ENCODE peak calls at places on chromosomes 1 and 21, in seven cellular contexts. K is left ventricle myocardium inferior; F is tibial nerve; Y is GM12865; S is K562; V is CD4-positive, CD25-positive, alpha-beta regulatory T cell; O is CD8-positive, alpha-beta T cell. E is an unnamed sample.

GRCh38 chr1:226397955-226398636 is 9.8 kb downstream of the PARP1 start:
- DNase-seq in K (no peak), F (no peak), Y (no peak), S (no peak), V (no peak), O (no peak), E (no peak)

GRCh38 chr1:30048905-30049304 is 674.5 kb downstream of the MATN1 start:
- DNase-seq in K (no peak), F (no peak), Y (no peak), S (no peak), V (no peak), O (no peak), E (no peak)

GRCh38 chr1:3923378-3924185 is 23.5 kb upstream of the C1orf174 start:
- DNase-seq in K (no peak), F (no peak), Y (no peak), S (no peak), V (no peak), O (no peak), E (no peak)

GRCh38 chr1:242391896-242392295 is 132.6 kb downstream of the PLD5 start:
- DNase-seq in K (no peak), F (no peak), Y (no peak), S (no peak), V (no peak), O (no peak), E (no peak)

GRCh38 chr1:22315315-22316078 is 136.2 kb upstream of the ZBTB40 start:
- DNase-seq in K (no peak), F (no peak), Y (no peak), S (no peak), V (no peak), O (peak), E (no peak)

GRCh38 chr1:197811769-197812168 is 36.5 kb upstream of the DENND1B start:
- DNase-seq in K (no peak), F (no peak), Y (no peak), S (no peak), V (no peak), O (no peak), E (no peak)

GRCh38 chr1:97108200-97108599 is 386.6 kb downstream of the PTBP2 start:
- DNase-seq in K (no peak), F (no peak), Y (no peak), S (no peak), V (no peak), O (no peak), E (no peak)

GRCh38 chr1:30807318-30808066 is 49.9 kb upstream of the LAPTM5 start:
- DNase-seq in K (peak), F (no peak), Y (no peak), S (no peak), V (no peak), O (no peak), E (no peak)

GRCh38 chr1:226549937-226550670 is 1.5 kb downstream of the STUM start:
- DNase-seq in K (peak), F (no peak), Y (peak), S (peak), V (peak), O (peak), E (peak)

DNA sequence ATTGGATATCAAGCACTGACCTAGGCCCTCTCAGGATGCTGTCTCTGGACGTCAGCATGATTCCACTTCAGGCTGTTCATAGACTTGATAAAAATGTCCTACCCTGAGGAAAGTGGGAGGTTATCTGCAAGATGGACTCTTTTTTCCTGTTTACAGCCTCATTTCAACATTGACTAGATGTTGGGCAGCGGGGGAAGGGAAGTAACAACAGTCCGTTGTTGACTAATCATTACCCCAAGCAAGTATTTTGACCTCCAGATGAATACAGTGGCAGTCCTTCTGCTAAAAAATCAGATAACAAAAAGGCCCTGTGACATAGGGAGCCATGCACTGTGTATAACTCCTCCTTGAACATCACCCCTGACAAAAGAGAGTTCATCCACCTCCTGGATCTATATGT is 5.2 kb downstream of the NPL start:
- DNase-seq in K (no peak), F (no peak), Y (no peak), S (peak), V (no peak), O (no peak), E (no peak)
- H3K4me3 ChIP-seq in K (no peak), F (no peak), Y (no peak), S (no peak), V (no peak), O (no peak), E (no peak)

GRCh38 chr1:201740086-201740541 is 88.8 kb upstream of the IPO9 start:
- DNase-seq in K (no peak), F (no peak), Y (no peak), S (no peak), V (no peak), O (no peak), E (no peak)
- H3K4me3 ChIP-seq in K (peak), F (peak), Y (no peak), S (no peak), V (peak), O (peak), E (no peak)

DNA sequence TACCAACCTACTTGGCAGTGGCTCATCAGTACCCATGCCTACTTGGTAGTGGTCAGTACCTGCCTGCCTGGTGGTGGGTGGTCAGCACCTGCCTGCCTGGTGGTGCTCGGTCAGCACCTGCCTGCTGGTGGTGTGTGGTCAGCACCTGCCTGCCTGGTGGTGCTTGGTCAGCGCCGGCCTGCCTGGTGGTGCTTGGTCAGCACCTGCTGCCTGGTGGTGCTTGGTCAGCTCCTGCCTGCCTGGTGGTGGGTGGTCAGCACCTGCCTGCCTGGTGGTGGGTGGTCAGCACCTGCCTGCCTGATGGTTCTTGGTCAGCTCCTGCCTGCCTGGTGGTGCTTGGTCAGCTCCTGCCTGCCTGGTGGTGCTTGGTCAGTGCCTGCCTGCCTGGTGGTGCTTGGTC is 329.6 kb downstream of the RRAGC start:
- DNase-seq in K (no peak), F (no peak), Y (no peak), S (no peak), V (no peak), O (no peak), E (no peak)
- H3K4me3 ChIP-seq in K (no peak), F (no peak), Y (no peak), S (no peak), V (no peak), O (no peak), E (no peak)

GRCh38 chr21:44461438-44462089 is 6.3 kb downstream of the LRRC3 start:
- DNase-seq in K (no peak), F (no peak), Y (no peak), S (peak), V (no peak), O (no peak), E (no peak)
- H3K4me3 ChIP-seq in K (no peak), F (no peak), Y (no peak), S (no peak), V (no peak), O (no peak), E (no peak)

GRCh38 chr1:66932291-66932690 is 7.5 kb downstream of the MIER1 start:
- DNase-seq in K (no peak), F (no peak), Y (no peak), S (no peak), V (no peak), O (no peak), E (no peak)
- H3K4me3 ChIP-seq in K (no peak), F (no peak), Y (peak), S (peak), V (peak), O (peak), E (peak)

GRCh38 chr21:42536601-42537000 is 22.9 kb downstream of the SLC37A1 start:
- DNase-seq in K (no peak), F (no peak), Y (no peak), S (no peak), V (no peak), O (no peak), E (no peak)
- H3K4me3 ChIP-seq in K (no peak), F (no peak), Y (no peak), S (no peak), V (no peak), O (no peak), E (no peak)

DNA sequence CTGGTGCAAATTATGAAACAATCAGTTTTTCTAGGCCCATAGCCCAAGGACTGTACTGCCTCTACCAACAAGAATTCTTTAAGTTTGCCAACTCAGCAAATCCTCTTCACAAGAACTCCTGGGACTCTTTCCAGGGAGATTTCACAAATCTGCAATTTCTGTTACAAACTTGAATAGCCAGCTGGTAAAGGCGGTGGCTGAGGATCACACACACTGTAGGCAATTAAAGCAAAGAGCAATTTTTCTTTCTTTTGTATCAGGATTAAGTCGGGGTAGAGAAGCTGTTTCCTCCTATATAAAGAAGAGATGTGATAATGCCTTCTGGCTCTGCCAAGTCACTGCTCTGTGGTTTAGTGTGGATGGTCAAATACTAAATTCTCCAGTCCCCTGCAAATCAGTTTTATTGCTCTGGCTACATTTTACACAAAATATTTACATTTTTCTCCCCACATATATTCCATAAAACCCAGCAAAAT is 1.7 kb downstream of the ALDH9A1 start:
- DNase-seq in K (no peak), F (peak), Y (no peak), S (no peak), V (no peak), O (no peak), E (peak)
- H3K4me3 ChIP-seq in K (peak), F (peak), Y (peak), S (peak), V (peak), O (peak), E (peak)

DNA sequence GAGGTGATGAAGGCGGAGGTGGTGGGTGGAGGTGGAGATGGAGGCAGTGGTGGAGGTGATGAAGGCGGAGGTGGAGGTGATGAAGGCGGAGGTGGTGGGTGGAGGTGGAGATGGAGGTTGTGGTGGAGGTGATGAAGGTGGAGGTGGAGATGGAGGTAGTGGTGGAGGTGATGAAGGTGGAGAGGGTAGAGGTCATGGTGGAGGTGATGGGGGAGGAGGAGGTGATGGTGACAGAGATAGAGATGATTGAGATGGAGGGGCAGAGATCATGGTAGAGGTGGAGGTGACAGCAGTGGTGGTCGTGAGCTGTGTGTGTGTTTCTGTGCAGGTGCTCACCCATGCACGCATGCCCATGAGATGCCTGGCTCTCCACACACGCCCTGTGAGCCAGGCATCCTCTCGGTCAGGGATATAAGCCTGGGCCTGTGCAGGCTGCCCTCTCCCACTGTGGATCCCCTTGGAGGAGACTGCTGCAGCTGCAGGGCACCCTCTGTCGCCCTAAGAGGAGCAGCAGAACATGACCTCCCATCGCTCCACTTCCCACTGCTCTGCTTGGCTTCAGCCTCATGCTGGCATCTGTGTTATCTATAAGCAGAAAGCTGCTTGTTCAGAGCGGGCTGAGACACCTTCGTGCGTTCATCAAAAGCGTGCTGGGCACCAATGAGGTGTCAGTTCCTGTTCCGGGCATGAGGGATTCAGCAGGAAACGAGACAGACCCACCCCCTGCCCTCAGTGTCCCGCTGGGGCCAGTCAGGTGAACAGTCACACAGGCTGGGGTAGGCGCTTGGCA is 20.5 kb upstream of the NPHP4 start:
- DNase-seq in K (peak), F (no peak), Y (no peak), S (no peak), V (no peak), O (no peak), E (no peak)
- H3K4me3 ChIP-seq in K (no peak), F (no peak), Y (no peak), S (no peak), V (no peak), O (no peak), E (no peak)

GRCh38 chr1:42040159-42040558 is 113.1 kb upstream of the GUCA2B start:
- DNase-seq in K (no peak), F (no peak), Y (no peak), S (no peak), V (no peak), O (no peak), E (no peak)

GRCh38 chr1:42037586-42037985 is 115.6 kb upstream of the GUCA2B start:
- DNase-seq in K (no peak), F (no peak), Y (no peak), S (no peak), V (no peak), O (no peak), E (no peak)

GRCh38 chr1:42038261-42038660 is 114.9 kb upstream of the GUCA2B start:
- DNase-seq in K (no peak), F (no peak), Y (no peak), S (no peak), V (no peak), O (no peak), E (no peak)

GRCh38 chr1:42035205-42035829 is 116.6 kb upstream of the HIVEP3 start:
- DNase-seq in K (peak), F (peak), Y (no peak), S (peak), V (no peak), O (no peak), E (peak)

DNA sequence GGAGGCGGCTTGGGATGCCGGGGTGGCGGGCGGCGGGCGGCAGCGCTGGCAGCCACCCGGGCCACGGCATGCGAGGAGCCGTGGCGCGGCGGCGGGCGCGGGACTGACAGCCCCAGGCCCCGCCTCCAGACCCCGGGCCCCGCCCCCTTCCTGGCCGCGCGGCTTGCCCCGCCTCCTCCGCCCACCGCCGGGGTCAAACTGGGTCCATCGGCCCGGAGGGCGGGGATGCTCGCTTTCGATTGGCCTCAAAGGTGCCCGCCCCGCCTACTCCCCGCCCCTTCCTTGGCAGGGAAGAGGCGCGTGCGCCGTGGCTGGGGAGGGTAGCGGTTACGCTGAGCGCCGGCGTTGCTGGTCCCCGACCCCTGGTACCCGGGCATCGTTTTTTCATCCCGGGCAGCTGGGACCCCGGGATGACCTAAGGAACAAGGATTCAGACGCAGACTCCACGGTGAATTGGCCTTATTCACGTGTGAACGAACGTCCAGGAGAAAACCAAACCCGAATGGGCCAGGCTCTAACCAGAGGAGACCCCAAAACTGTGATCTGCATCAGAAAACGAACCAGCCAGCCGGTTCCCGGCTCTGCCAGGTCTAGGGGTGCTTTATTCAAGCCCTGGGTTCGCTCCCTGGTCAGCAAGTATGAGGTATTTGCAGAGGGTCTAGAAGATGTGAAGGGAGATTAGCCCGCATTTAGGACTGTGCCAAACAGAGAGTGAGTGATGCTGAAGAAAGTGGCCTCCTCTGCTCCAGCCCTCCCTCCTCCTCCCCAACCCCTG is 117.2 kb upstream of the GUCA2B start:
- DNase-seq in K (peak), F (peak), Y (peak), S (peak), V (peak), O (peak), E (peak)
- H3K4me3 ChIP-seq in K (peak), F (peak), Y (peak), S (peak), V (peak), O (peak), E (peak)

DNA sequence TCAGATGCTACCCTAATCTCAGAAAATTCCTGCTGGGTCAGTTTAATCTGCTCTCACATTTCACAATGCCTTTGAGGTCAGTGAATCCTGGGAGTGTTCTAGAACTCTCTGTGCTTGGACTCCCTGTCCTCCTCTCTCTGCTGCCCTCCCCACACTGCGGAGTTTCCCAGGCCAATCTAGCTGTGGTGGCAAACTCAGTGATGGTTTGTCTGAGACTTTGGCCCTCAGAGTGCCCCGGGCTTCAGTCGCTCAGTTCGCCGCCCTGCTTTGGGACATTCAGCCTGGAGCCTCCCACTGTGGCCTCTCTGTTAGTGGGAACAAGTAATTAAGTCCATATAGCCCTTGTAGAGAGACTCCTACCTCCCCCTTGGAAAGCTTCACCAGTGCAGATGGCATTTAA is 7.1 kb downstream of the C1orf226 start:
- DNase-seq in K (no peak), F (no peak), Y (no peak), S (peak), V (no peak), O (no peak), E (no peak)
- H3K4me3 ChIP-seq in K (no peak), F (no peak), Y (no peak), S (no peak), V (no peak), O (no peak), E (no peak)

E was measured in MG63.